ENCODE peak calls at places on chromosomes 12 and 14, in five cellular contexts. T is T-helper 22 cell, J is AG09319, F is Right ventricle myocardium inferior, M is neural progenitor cell. G is an unnamed sample.

GRCh38 chr12:46964496-46965098 is 114.8 kb upstream of the PCED1B start:
- DNase-seq in T (no peak), J (peak; percentile 37), F (peak; percentile 49), M (peak; percentile 91), G (no peak)

GRCh38 chr14:57057803-57058202 is 210.9 kb downstream of the EXOC5 start:
- DNase-seq in T (no peak), J (no peak), F (no peak), M (no peak), G (no peak)

GRCh38 chr12:56987551-56988053 is 18.7 kb downstream of the ZBTB39 start:
- DNase-seq in T (peak; percentile 31), J (peak; percentile 52), F (peak; percentile 93), M (peak; percentile 89), G (no peak)

GRCh38 chr12:115820661-115821060 is 456.8 kb downstream of the MED13L start:
- DNase-seq in T (no peak), J (no peak), F (no peak), M (no peak), G (no peak)

GRCh38 chr12:113083863-113084430 is 27.4 kb downstream of the DTX1 start:
- DNase-seq in T (no peak), J (no peak), F (no peak), M (no peak), G (no peak)

GRCh38 chr12:2008677-2009076 is 4.4 kb upstream of the DCP1B start:
- DNase-seq in T (no peak), J (no peak), F (no peak), M (no peak), G (no peak)

GRCh38 chr14:65599375-65599774 is 186.8 kb downstream of the FUT8 start:
- DNase-seq in T (no peak), J (no peak), F (no peak), M (no peak), G (no peak)

GRCh38 chr12:1463073-1463905 is 131.1 kb downstream of the FBXL14 start:
- DNase-seq in T (no peak), J (no peak), F (no peak), M (no peak), G (no peak)

GRCh38 chr14:82913396-82913795 is 1379.7 kb upstream of the SEL1L start:
- DNase-seq in T (no peak), J (no peak), F (no peak), M (no peak), G (no peak)

GRCh38 chr12:56931474-56931978 is 2.7 kb downstream of the SDR9C7 start:
- DNase-seq in T (no peak), J (no peak), F (no peak), M (peak; percentile 30), G (no peak)

GRCh38 chr12:38053655-38054464 is 262.7 kb upstream of the ALG10B start:
- DNase-seq in T (no peak), J (no peak), F (peak; percentile 64), M (no peak), G (no peak)

GRCh38 chr12:56839489-56840442 is 76.6 kb downstream of the HSD17B6 start:
- DNase-seq in T (no peak), J (no peak), F (peak; percentile 71), M (peak; percentile 80), G (no peak)

GRCh38 chr12:39329876-39330275 is 113.0 kb downstream of the KIF21A start:
- DNase-seq in T (no peak), J (no peak), F (no peak), M (no peak), G (no peak)

GRCh38 chr14:72451081-72451972 is 442.6 kb downstream of the DPF3 start:
- DNase-seq in T (peak; percentile 59), J (no peak), F (no peak), M (peak; percentile 33), G (no peak)

GRCh38 chr14:77338332-77338731 is 17.5 kb downstream of the GSTZ1 start:
- DNase-seq in T (no peak), J (no peak), F (no peak), M (no peak), G (no peak)